ENCODE peak calls at places on chromosomes 12 and 14, in four cellular contexts. O, S, T and X are unnamed samples. For H3K4me1, the result is how much of the 10 kb centered on the place peaks cover.

GRCh38 chr14:90630407-90630806 is 185.8 kb downstream of the TTC7B start:
- DNase-seq in S (no peak), O (no peak), T (no peak), X (peak)

GRCh38 chr14:96579358-96579757 is 77.2 kb downstream of the PAPOLA start:
- DNase-seq in S (no peak), O (no peak), T (no peak), X (no peak)

GRCh38 chr14:32934891-32935633 is 3.6 kb upstream of the NPAS3 start:
- DNase-seq in T (no peak), O (no peak), S (no peak), X (no peak)

GRCh38 chr12:28051516-28052456 is 79.3 kb upstream of the PTHLH start:
- DNase-seq in O (no peak), S (peak), T (no peak), X (no peak)

GRCh38 chr12:60231301-60231700 is 635.5 kb downstream of the SLC16A7 start:
- DNase-seq in S (no peak), O (no peak), T (no peak), X (no peak)

GRCh38 chr12:108935165-108935564 is 55.3 kb downstream of the DAO start:
- DNase-seq in T (no peak), S (no peak), O (no peak), X (no peak)

GRCh38 chr14:69850086-69850735 is 29.0 kb upstream of the SMOC1 start:
- DNase-seq in S (no peak), O (no peak), T (no peak), X (no peak)

GRCh38 chr12:124750787-124751471 is 112.7 kb downstream of the SCARB1 start:
- DNase-seq in O (no peak), T (no peak), S (no peak), X (no peak)

GRCh38 chr12:9049520-9050133 is 60.3 kb downstream of the KLRG1 start:
- DNase-seq in O (no peak), S (peak), T (no peak), X (no peak)

GRCh38 chr14:75318353-75318752 is 39.7 kb downstream of the FOS start:
- DNase-seq in O (no peak), S (no peak), T (no peak), X (no peak)

GRCh38 chr12:48996794-48997718 is 2.1 kb downstream of the DDN start:
- DNase-seq in S (peak), O (peak), T (peak), X (no peak)

GRCh38 chr14:51457858-51458562 is 193.7 kb upstream of the FRMD6 start:
- DNase-seq in O (no peak), S (no peak), T (no peak), X (no peak)

GRCh38 chr12:31590730-31591307 is at the start of gene DENND5B:
- DNase-seq in S (peak), T (peak), O (peak), X (peak)

GRCh38 chr12:34404377-34405285 is 382.3 kb downstream of the ALG10 start:
- DNase-seq in S (no peak), O (no peak), T (peak), X (peak)

DNA sequence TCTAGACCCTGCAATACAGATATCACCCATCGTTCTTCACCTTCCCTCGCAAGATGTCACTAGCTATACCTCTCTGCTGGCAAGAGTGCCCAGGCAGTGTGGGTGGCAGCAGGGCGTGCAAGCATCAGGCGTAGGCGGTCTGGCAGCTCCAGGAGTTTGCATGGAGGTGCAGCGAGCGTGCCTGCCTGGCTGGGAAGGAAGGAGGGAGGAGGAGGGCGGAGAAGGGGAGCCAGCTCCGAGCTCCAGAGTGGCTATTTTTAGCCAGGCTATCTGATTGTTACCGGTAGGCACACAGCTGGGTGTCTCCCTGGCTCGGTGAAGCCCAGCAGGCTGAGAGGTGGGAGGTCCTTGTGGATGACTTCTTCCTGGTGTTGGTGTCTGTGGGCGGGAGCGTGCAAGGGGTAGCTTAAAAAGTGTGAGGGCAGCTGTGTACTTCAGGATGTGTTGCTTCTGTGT is 6.2 kb downstream of the FOXJ2 start:
- DNase-seq in O (peak), T (peak), S (peak), X (peak)
- H3K27ac ChIP-seq in O (peak), T (peak), S (no peak), X (peak)

GRCh38 chr12:93449277-93449676 is 7.5 kb upstream of the UBE2N start:
- DNase-seq in T (no peak), S (no peak), O (no peak), X (no peak)
- H3K4me1 ChIP-seq in T (under half), S (under half), O (under half), X (under half)

DNA sequence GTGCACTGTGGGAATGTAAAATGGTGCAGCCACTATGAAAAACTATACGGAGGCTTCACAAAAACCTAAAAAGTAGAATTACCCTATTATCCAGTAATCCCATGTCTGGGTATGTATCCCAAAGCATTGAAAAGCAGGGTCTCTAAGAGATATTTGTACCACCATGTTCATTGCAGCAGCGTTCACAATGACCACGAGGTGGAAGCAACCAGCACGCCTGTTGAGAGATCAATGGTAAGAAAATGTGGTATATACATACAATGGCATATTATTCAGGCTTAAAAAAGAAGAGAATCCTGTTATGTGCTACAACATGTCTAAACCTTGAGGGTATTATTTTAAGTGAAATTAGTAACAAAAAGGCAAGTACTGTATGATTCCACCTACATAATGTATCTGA is 910 bp upstream of the NOPCHAP1 start:
- DNase-seq in S (no peak), T (no peak), O (no peak), X (no peak)
- H3K4me3 ChIP-seq in S (no peak), T (no peak), O (no peak), X (peak)

GRCh38 chr12:15662303-15662980 is 126.7 kb downstream of the EPS8 start:
- DNase-seq in S (peak), T (no peak), O (no peak), X (no peak)
- H3K27ac ChIP-seq in S (peak), T (no peak), O (no peak), X (no peak)

DNA sequence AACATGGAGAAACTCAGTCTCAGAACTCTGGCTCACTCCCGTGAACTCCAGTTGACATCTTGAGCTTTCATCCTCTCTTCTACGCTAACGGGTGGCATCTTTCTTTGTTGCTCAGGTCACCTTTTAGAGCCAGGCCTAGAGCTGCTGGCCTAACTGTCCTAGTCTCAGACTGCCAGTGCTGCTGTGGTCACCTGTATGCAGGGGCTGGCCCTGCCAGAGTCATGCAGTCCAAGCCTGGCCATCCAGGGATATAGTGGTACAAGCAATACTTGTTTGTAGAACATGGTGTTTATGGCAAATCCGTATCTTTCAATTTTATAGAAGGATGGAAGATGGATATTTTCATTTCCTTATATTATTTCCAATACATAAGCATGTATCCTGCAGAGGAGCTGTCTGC is 117.2 kb downstream of the PELI2 start:
- DNase-seq in S (no peak), T (no peak), O (no peak), X (no peak)
- H3K4me1 ChIP-seq in S (under half), T (under half), O (under half), X (under half)

DNA sequence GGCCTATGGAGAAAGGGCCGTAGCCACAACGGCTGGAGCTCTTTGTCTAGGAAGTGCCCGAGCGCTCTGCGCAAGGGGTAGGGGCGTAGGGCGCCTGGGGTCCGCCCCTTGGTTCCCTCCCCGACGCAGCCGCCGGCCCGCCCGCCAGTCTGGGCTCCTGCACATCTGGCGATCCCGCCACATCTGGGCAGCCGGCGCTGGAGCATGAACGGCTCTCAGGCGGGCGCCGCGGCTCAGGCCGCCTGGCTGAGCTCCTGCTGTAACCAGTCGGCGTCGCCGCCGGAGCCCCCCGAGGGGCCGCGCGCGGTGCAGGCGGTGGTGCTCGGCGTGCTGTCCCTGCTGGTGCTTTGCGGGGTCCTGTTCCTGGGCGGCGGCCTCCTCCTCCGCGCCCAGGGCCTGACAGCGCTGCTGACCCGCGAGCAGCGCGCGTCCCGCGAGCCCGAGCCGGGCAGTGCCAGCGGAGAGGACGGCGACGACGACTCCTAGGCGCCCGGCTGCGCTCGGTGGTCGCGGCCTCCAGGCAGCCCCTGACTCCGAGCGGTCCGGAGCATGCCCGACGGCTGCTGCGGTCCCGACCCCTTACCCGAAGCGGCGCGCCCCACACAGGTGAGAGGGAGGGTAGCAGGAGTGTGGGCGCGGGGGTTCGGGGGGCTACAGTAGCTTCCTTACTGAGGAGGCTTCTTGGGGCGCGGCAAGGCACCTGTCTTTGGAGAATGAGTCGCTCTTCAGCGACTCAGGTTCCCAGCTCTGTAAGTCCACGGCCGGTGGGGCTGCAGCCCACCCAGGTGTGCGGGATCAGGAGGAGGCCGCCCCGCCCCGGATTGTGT is at the start of gene SMIM41:
- DNase-seq in S (no peak), T (no peak), O (no peak), X (no peak)
- H3K4me3 ChIP-seq in S (no peak), T (no peak), O (no peak), X (no peak)

DNA sequence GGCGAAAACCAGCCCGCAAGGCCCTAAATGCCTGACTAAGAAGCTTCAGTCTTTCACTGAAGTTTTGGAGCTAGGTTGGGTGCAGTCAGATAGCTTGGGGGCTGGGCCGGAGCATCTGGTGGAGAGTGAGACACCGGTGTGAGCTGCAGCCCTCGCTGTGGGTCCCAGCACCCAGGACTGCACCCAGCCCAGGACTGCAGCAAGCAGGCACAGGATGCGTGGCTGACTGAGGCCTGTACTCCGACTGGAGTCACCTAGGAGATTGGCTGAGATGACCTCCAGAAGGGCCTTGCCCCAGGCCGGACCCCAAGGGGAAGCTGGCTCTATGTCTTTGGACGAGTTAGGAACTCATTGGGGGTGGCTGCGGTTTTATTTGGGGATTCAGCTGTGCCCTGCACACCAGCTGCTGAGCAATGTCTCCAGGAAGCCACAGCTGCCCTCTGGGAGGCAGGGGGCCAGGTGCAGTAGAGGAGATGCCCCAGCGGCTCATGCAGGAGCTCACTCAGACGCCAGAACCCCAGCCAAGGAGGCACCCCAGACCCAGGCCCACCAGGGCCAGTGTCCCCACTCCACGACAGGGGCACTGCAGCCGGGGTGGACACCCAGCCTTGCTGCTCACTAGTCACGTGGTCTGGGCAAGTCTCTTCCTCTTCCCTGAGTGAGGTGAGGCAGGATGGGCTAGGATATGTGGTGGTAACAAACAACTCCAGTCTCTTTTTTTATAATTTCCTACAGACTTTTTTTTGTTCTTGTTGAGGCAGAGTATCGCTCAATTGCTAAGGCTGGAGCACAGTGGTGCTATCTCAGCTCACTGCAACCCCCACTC is 31.8 kb upstream of the RCOR1 start:
- DNase-seq in S (no peak), T (no peak), O (no peak), X (no peak)
- H3K27ac ChIP-seq in S (no peak), T (no peak), O (no peak), X (no peak)

GRCh38 chr12:50243507-50243906 is 39.8 kb downstream of the LIMA1 start:
- DNase-seq in S (no peak), O (no peak), T (no peak), X (no peak)
- H3K4me1 ChIP-seq in S (under half), O (under half), T (half or more), X (under half)

GRCh38 chr14:89347885-89348284 is 69.1 kb downstream of the FOXN3 start:
- DNase-seq in S (no peak), O (no peak), T (no peak), X (no peak)

GRCh38 chr14:89351958-89352404 is 65.1 kb downstream of the FOXN3 start:
- DNase-seq in T (no peak), O (no peak), S (no peak), X (no peak)

GRCh38 chr14:89348726-89349125 is 68.3 kb downstream of the FOXN3 start:
- DNase-seq in S (no peak), T (no peak), O (no peak), X (no peak)

GRCh38 chr14:89351364-89351957 is 65.6 kb downstream of the FOXN3 start:
- DNase-seq in O (peak), S (peak), T (no peak), X (no peak)

DNA sequence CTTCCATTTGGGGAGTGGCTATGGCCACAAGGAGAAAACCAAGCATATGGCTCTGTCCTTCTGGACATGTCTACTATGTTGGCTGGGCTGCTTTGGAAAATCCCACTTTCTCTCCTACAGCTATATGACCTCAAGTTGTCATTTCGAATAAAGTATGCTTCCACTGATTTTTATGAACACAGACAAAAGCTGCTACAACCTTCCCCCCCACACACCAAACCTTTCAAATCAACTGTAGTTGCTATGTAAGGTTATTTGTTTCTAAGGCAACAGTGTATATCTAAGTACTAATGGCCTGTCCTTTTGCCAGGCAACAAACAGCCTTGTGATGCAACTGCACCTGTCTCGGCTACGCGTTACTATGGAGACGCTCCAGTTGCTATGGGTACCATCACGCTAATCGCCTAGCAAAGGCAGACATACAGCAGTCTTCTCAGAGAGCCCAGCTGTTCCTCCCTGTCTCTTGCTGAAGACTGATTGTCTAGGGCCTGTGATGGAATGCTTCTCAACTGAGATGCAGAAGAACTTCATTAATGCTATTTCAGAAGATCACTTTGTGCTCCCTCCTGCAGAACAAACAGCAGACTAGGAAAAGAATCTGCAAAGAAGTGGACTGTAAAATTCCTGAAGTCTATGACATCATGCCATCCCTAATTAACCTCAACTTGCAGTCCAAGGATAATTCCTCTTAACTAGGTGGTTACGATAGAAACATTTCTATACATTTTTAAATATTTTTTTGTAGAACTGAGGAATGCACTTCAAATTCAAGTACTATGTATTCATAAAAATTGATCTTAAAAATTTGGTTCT is 67.6 kb downstream of the FOXN3 start:
- DNase-seq in S (no peak), T (no peak), O (peak), X (no peak)
- H3K4me3 ChIP-seq in S (no peak), T (no peak), O (no peak), X (no peak)